ENCODE peak calls at places on chromosomes 3 and 15, in four cellular contexts. One of them, this sample, is unnamed.

GRCh38 chr3:118628704-118629341 is 405.8 kb downstream of the IGSF11 start:
- DNase-seq in upper lobe of right lung: no peak
- DNase-seq in choroid plexus epithelial cell: peak; percentile 68
- DNase-seq in A549: peak; percentile 59
- DNase-seq in this sample: peak; percentile 55

GRCh38 chr3:99145031-99145430 is 243.5 kb upstream of the DCBLD2 start:
- DNase-seq in choroid plexus epithelial cell: no peak
- DNase-seq in A549: no peak
- DNase-seq in upper lobe of right lung: no peak
- DNase-seq in this sample: no peak

GRCh38 chr15:100372695-100373036 is 30.9 kb upstream of the ADAMTS17 start:
- DNase-seq in choroid plexus epithelial cell: no peak
- DNase-seq in upper lobe of right lung: no peak
- DNase-seq in A549: no peak
- DNase-seq in this sample: no peak

GRCh38 chr3:99651561-99651960 is 13.2 kb downstream of the COL8A1 start:
- DNase-seq in upper lobe of right lung: no peak
- DNase-seq in A549: no peak
- DNase-seq in choroid plexus epithelial cell: peak; percentile 82
- DNase-seq in this sample: peak; percentile 87

GRCh38 chr3:123344175-123344908 is 104.5 kb downstream of the ADCY5 start:
- DNase-seq in choroid plexus epithelial cell: peak; percentile 87
- DNase-seq in A549: no peak
- DNase-seq in upper lobe of right lung: peak; percentile 13
- DNase-seq in this sample: peak; percentile 81

GRCh38 chr15:100115711-100116090 is 226.1 kb downstream of the ADAMTS17 start:
- DNase-seq in upper lobe of right lung: peak; percentile 39
- DNase-seq in A549: no peak
- DNase-seq in choroid plexus epithelial cell: peak; percentile 76
- DNase-seq in this sample: peak; percentile 80

GRCh38 chr15:49895337-49896223 is 223.5 kb downstream of the ATP8B4 start:
- DNase-seq in upper lobe of right lung: no peak
- DNase-seq in A549: no peak
- DNase-seq in choroid plexus epithelial cell: peak; percentile 74
- DNase-seq in this sample: peak; percentile 42

GRCh38 chr15:72339777-72340177 is 19.8 kb upstream of the CELF6 start:
- DNase-seq in upper lobe of right lung: no peak
- DNase-seq in A549: peak; percentile 72
- DNase-seq in choroid plexus epithelial cell: peak; percentile 96
- DNase-seq in this sample: peak; percentile 97

GRCh38 chr15:71043373-71043772 is 71.9 kb upstream of the THSD4 start:
- DNase-seq in choroid plexus epithelial cell: peak; percentile 19
- DNase-seq in A549: peak; percentile 38
- DNase-seq in upper lobe of right lung: no peak
- DNase-seq in this sample: peak; percentile 90

GRCh38 chr15:86010398-86010797 is 69.3 kb upstream of the AGBL1 start:
- DNase-seq in A549: no peak
- DNase-seq in choroid plexus epithelial cell: no peak
- DNase-seq in upper lobe of right lung: no peak
- DNase-seq in this sample: no peak

GRCh38 chr3:181358555-181358954 is 353.2 kb upstream of the SOX2 start:
- DNase-seq in upper lobe of right lung: no peak
- DNase-seq in choroid plexus epithelial cell: no peak
- DNase-seq in A549: no peak
- DNase-seq in this sample: no peak

GRCh38 chr3:22582291-22582690 is 620.8 kb upstream of the UBE2E2 start:
- DNase-seq in choroid plexus epithelial cell: no peak
- DNase-seq in A549: no peak
- DNase-seq in upper lobe of right lung: no peak
- DNase-seq in this sample: no peak

GRCh38 chr3:176939022-176939817 is 258.1 kb downstream of the TBL1XR1 start:
- DNase-seq in A549: peak; percentile 43
- DNase-seq in upper lobe of right lung: no peak
- DNase-seq in choroid plexus epithelial cell: peak; percentile 93
- DNase-seq in this sample: peak; percentile 85
- H3K4me3 ChIP-seq in A549: no peak overlapping the region
- H3K4me3 ChIP-seq in upper lobe of right lung: no peak overlapping the region
- H3K4me3 ChIP-seq in choroid plexus epithelial cell: no peak overlapping the region
- H3K4me3 ChIP-seq in this sample: no peak overlapping the region

GRCh38 chr3:31029756-31030155 is 135.3 kb upstream of the GADL1 start:
- DNase-seq in A549: no peak
- DNase-seq in choroid plexus epithelial cell: no peak
- DNase-seq in upper lobe of right lung: no peak
- DNase-seq in this sample: no peak
- TF ChIP-seq CTCF in A549: no peak
- TF ChIP-seq CTCF in choroid plexus epithelial cell: no peak
- TF ChIP-seq CTCF in upper lobe of right lung: no peak
- TF ChIP-seq CTCF in this sample: no peak

GRCh38 chr3:126259411-126260391 is 79.3 kb upstream of the ALDH1L1 start:
- DNase-seq in A549: no peak
- DNase-seq in upper lobe of right lung: peak; percentile 85
- DNase-seq in choroid plexus epithelial cell: peak; percentile 53
- DNase-seq in this sample: peak; percentile 35
- H3K4me3 ChIP-seq in A549: no peak overlapping the region
- H3K4me3 ChIP-seq in upper lobe of right lung: no peak overlapping the region
- H3K4me3 ChIP-seq in choroid plexus epithelial cell: no peak overlapping the region
- H3K4me3 ChIP-seq in this sample: no peak overlapping the region

GRCh38 chr3:169162107-169162506 is 501.4 kb downstream of the MECOM start:
- DNase-seq in choroid plexus epithelial cell: no peak
- DNase-seq in upper lobe of right lung: no peak
- DNase-seq in A549: no peak
- DNase-seq in this sample: no peak
- TF ChIP-seq CTCF in choroid plexus epithelial cell: no peak
- TF ChIP-seq CTCF in upper lobe of right lung: no peak
- TF ChIP-seq CTCF in A549: no peak
- TF ChIP-seq CTCF in this sample: no peak

DNA sequence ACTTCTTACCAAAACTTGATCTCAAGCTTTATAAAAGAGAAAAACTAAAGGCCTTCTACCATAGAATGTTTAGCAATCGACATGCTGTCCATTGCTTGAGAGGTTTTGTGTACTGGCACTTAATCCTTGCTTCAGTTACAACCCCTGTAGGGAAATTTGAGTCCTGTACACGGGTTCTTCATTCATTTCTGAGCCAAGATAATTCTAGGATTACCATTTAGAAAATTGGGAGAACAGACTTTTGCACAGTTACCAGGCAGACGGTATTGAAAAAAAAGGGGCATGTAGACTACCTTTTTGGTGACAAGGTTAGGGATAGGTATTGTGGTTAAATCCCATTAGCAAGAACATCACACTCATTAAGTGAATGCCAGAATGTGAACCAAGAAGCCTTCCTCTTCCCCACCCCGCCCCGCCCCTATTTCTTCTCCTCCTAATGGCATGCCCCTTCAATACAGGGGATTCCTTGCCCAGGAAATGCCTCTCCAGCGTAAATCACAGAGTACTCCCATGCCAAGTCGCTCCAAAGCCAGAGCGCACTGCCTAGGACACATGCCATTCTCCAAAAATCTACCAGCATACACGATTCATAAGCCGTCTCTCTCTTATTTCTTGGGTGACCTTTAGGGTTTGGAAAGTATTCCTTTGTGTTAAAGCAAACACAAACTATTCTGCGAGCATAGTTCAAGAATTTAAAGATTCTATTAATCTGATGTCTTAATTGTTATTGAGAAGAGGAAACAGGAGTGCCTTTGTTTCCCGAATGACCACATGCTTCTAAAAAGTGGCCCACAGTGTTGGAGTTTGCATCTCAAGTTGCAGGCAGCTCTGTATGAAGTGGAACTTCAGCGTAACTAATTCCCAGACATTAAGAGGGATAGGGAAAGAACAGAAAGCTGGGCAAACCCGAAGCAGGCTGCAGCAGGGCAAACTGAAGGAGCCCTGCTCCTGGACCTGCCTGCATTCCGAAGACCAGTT is 164.0 kb upstream of the NR2F2 start:
- DNase-seq in A549: no peak
- DNase-seq in upper lobe of right lung: no peak
- DNase-seq in choroid plexus epithelial cell: no peak
- DNase-seq in this sample: no peak
- H3K4me3 ChIP-seq in A549: no peak overlapping the region
- H3K4me3 ChIP-seq in upper lobe of right lung: no peak overlapping the region
- H3K4me3 ChIP-seq in choroid plexus epithelial cell: no peak overlapping the region
- H3K4me3 ChIP-seq in this sample: no peak overlapping the region

GRCh38 chr3:36993326-36994283 is at the start of gene MLH1:
- DNase-seq in A549: peak; percentile 91
- DNase-seq in choroid plexus epithelial cell: peak; percentile 100
- DNase-seq in upper lobe of right lung: peak; percentile 97
- DNase-seq in this sample: peak; percentile 100

GRCh38 chr3:36989568-36989967 is 3.4 kb downstream of the EPM2AIP1 start:
- DNase-seq in A549: no peak
- DNase-seq in upper lobe of right lung: no peak
- DNase-seq in choroid plexus epithelial cell: no peak
- DNase-seq in this sample: no peak

GRCh38 chr3:36991923-36992805 is 767 bp downstream of the EPM2AIP1 start:
- DNase-seq in upper lobe of right lung: no peak
- DNase-seq in A549: peak; percentile 8
- DNase-seq in choroid plexus epithelial cell: peak; percentile 78
- DNase-seq in this sample: peak; percentile 77

GRCh38 chr3:36991147-36991546 is 1.8 kb downstream of the EPM2AIP1 start:
- DNase-seq in A549: no peak
- DNase-seq in upper lobe of right lung: no peak
- DNase-seq in choroid plexus epithelial cell: no peak
- DNase-seq in this sample: no peak

DNA sequence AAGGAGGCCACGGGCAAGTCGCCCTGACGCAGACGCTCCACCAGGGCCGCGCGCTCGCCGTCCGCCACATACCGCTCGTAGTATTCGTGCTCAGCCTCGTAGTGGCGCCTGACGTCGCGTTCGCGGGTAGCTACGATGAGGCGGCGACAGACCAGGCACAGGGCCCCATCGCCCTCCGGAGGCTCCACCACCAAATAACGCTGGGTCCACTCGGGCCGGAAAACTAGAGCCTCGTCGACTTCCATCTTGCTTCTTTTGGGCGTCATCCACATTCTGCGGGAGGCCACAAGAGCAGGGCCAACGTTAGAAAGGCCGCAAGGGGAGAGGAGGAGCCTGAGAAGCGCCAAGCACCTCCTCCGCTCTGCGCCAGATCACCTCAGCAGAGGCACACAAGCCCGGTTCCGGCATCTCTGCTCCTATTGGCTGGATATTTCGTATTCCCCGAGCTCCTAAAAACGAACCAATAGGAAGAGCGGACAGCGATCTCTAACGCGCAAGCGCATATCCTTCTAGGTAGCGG is at the start of gene EPM2AIP1:
- DNase-seq in upper lobe of right lung: peak; percentile 96
- DNase-seq in choroid plexus epithelial cell: no peak
- DNase-seq in A549: peak; percentile 100
- DNase-seq in this sample: no peak
- TF ChIP-seq CTCF in upper lobe of right lung: peak; percentile 40
- TF ChIP-seq CTCF in choroid plexus epithelial cell: peak; percentile 29
- TF ChIP-seq CTCF in A549: no peak
- TF ChIP-seq CTCF in this sample: peak; percentile 4

DNA sequence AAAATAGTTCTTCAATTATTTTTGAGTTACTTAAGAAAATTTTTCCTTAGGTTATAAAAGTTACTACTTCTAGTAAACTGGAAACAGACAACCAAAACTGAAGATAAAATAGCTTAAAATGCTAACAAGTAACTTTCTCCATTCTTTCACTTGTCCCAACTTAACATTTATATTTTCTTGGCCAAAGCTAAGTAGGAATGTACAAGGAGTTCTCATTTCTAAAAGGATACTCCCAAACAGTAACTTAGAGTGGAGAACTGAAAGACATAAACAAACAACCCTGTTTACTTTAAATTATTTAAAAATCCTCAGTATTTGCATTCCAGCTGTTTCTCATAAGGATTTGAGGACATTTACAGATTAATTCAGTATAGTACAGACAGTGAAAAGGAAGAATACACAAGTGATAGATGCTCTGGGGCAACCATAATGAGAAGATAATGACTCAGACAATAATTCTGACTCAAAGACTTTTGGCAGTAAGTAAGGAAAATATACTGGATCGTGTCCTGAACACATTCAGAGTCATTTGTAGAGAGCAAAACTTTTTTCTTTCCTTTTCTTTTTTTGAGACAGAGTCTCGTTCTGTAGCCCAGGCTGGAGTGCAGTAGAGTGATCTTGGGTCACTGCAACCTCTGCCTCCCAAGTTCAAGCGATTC is 29.2 kb upstream of the ANXA2 start:
- DNase-seq in choroid plexus epithelial cell: peak; percentile 71
- DNase-seq in upper lobe of right lung: no peak
- DNase-seq in A549: no peak
- DNase-seq in this sample: peak; percentile 88
- H3K4me3 ChIP-seq in choroid plexus epithelial cell: no peak overlapping the region
- H3K4me3 ChIP-seq in upper lobe of right lung: no peak overlapping the region
- H3K4me3 ChIP-seq in A549: no peak overlapping the region
- H3K4me3 ChIP-seq in this sample: no peak overlapping the region

DNA sequence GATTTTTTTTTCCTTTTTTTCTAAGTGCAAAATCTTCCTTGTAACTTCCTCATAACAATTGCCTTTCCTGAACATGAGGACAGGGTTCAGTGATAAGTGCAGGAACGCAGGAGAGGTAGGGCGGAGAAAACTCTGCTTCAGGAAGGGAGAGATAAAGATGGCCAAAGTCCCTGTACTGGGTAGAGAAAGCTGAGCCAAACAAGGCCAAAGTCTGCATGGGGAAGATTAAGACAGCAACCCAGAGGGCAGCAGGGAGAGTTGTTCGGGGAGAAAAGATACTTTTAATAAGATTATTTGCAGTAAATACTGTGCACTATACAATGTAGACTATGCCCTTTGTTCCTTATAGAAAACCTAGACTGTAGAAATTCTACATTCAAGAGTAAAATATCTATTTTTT is 55.4 kb upstream of the LRRFIP2 start:
- DNase-seq in choroid plexus epithelial cell: no peak
- DNase-seq in A549: no peak
- DNase-seq in upper lobe of right lung: no peak
- DNase-seq in this sample: no peak
- TF ChIP-seq CTCF in choroid plexus epithelial cell: no peak
- TF ChIP-seq CTCF in A549: no peak
- TF ChIP-seq CTCF in upper lobe of right lung: no peak
- TF ChIP-seq CTCF in this sample: no peak

DNA sequence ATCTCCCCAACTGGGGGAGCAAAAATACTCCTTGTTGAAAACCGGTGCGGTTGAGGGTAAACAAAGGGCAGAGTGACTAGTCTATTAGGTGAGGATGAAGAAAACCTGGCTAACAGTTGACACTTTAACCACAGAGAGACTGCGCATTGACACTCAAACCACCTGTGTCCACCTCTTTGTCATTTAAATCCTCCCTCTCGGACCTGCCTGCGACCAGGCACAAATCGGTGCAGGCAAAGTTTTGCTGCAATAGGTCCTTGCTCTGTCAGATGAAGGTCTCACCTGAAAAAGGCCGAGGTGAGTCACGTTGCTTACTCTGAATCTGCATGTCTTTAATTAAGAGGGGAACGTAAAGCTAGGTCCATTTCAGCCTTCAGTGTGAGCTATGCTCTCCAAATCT is 494.1 kb upstream of the DPPA4 start:
- DNase-seq in A549: no peak
- DNase-seq in upper lobe of right lung: no peak
- DNase-seq in choroid plexus epithelial cell: no peak
- DNase-seq in this sample: no peak
- H3K4me3 ChIP-seq in A549: no peak overlapping the region
- H3K4me3 ChIP-seq in upper lobe of right lung: no peak overlapping the region
- H3K4me3 ChIP-seq in choroid plexus epithelial cell: no peak overlapping the region
- H3K4me3 ChIP-seq in this sample: no peak overlapping the region

This sample was measured in fibroblast of mammary gland.